ENCODE peak calls at places on chromosomes 11 and 22, in ten cellular contexts. A is MM.1S, M is PC-3, B is neuronal stem cell, F is endodermal cell, J is neural progenitor cell, T is fibroblast of lung, Z is astrocyte, K is IMR-90, R is colonic mucosa. Y is an unnamed sample. For H3K4me1, the result is how much of the 10 kb centered on the place peaks cover.

GRCh38 chr11:125287467-125288232 is 123.1 kb downstream of the PKNOX2 start:
- DNase-seq in A (no peak), M (no peak), B (no peak), F (peak), J (peak), T (peak), Z (peak), K (peak), R (no peak), Y (no peak)

GRCh38 chr11:7869467-7869866 is 61.6 kb downstream of the OR10A6 start:
- DNase-seq in A (no peak), M (no peak), B (no peak), F (no peak), J (no peak), T (peak), Z (peak), K (no peak), R (no peak), Y (peak)

GRCh38 chr11:61004037-61004641 is 32.7 kb downstream of the CD6 start:
- DNase-seq in A (no peak), M (no peak), B (no peak), F (no peak), J (no peak), T (peak), Z (peak), K (peak), R (no peak), Y (peak)

GRCh38 chr11:125553357-125553756 is 15.9 kb upstream of the EI24 start:
- DNase-seq in A (no peak), M (no peak), B (no peak), F (no peak), J (no peak), T (no peak), Z (no peak), K (no peak), R (no peak), Y (no peak)

GRCh38 chr11:67468056-67468455 is 995 bp downstream of the TMEM134 start:
- DNase-seq in A (no peak), M (peak), B (no peak), F (no peak), J (no peak), T (no peak), Z (peak), K (no peak), R (peak), Y (peak)

GRCh38 chr11:122398167-122398566 is 257.4 kb upstream of the UBASH3B start:
- DNase-seq in A (no peak), M (no peak), B (no peak), F (no peak), J (no peak), T (peak), Z (peak), K (peak), R (no peak), Y (peak)

GRCh38 chr22:37633082-37633692 is 6.3 kb upstream of the SH3BP1 start:
- DNase-seq in A (no peak), M (no peak), B (no peak), F (no peak), J (no peak), T (no peak), Z (no peak), K (no peak), R (no peak), Y (no peak)

GRCh38 chr11:113534625-113535024 is 59.4 kb upstream of the DRD2 start:
- DNase-seq in A (no peak), M (no peak), B (no peak), F (no peak), J (no peak), T (no peak), Z (no peak), K (no peak), R (no peak), Y (no peak)

GRCh38 chr11:35126000-35126878 is 12.7 kb upstream of the CD44 start:
- DNase-seq in A (peak), M (no peak), B (no peak), F (no peak), J (no peak), T (no peak), Z (no peak), K (no peak), R (no peak), Y (no peak)

DNA sequence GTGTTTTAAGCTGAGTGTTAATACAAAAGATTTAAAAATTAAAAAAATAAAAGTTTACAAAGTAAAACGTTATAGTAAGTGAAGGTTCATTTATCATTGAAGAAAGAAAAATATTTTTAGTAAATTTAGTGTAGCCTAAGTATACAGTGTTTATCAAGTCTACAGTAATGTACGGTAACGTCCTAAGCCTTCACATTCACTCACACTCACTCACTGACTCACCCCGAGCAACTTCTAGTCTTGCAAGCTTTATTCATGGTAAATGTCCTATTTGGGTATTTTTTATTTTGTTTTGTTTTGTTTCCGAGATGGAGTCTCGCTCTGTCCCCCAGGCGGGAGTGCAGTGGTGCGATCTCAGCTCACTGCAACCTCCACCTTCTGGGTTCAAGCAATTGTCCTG is 8.8 kb downstream of the CASTOR1 start:
- DNase-seq in A (no peak), M (no peak), B (no peak), F (no peak), J (no peak), T (peak), Z (no peak), K (peak), R (no peak), Y (no peak)
- H3K9ac ChIP-seq in A (no peak), M (no peak), B (no peak), F (no peak), J (no peak), T (no peak), Z (no peak), K (no peak), R (no peak), Y (no peak)

DNA sequence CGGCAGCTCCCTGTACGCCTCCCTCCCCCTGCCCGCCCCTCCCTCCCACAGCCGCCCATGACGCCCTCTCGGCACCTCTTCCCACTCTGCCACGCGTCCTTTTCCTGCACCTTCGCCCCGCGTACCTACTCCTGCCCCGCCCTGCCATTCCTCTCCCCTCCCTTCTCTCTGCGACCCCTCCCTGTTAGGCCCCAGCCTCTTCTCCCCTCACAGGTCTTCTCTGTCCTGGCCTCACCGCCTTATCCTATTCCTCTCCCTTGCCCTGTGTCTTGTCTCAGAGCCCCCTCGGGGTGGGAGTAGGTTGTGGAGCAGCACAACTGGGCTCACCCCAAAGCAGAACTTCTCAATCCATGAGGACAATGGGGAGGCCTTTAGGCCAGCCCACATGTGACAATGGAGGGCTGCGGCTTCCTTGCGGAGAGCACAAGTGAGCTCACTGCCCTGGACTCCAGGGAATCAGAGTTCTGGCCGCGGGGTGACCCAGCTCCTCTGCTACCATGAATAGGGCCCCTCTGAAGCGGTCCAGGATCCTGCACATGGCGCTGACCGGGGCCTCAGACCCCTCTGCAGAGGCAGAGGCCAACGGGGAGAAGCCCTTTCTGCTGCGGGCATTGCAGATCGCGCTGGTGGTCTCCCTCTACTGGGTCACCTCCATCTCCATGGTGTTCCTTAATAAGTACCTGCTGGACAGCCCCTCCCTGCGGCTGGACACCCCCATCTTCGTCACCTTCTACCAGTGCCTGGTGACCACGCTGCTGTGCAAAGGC is 539 bp downstream of the SLC35C1 start:
- DNase-seq in A (no peak), M (peak), B (peak), F (peak), J (peak), T (peak), Z (peak), K (peak), R (no peak), Y (peak)
- H3K4me1 ChIP-seq in A (under half), M (under half), B (under half), F (under half), J (under half), T (under half), Z (under half), K (under half), R (under half), Y (under half)

GRCh38 chr11:65577756-65578109 is 1.9 kb downstream of the EHBP1L1 start:
- DNase-seq in A (no peak), M (no peak), B (no peak), F (no peak), J (no peak), T (no peak), Z (no peak), K (no peak), R (no peak), Y (no peak)
- H3K4me3 ChIP-seq in A (peak), M (peak), B (no peak), F (no peak), J (no peak), T (no peak), Z (peak), K (no peak), R (peak), Y (peak)

GRCh38 chr11:72683782-72684200 is 9.6 kb upstream of the PDE2A start:
- DNase-seq in A (no peak), M (peak), B (peak), F (peak), J (peak), T (peak), Z (no peak), K (peak), R (peak), Y (peak)
- H3K9ac ChIP-seq in A (no peak), M (no peak), B (no peak), F (no peak), J (no peak), T (no peak), Z (no peak), K (no peak), R (no peak), Y (no peak)

GRCh38 chr11:14334893-14335292 is 24.1 kb downstream of the RRAS2 start:
- DNase-seq in A (no peak), M (no peak), B (no peak), F (no peak), J (no peak), T (no peak), Z (no peak), K (no peak), R (no peak), Y (no peak)
- H3K4me1 ChIP-seq in A (under half), M (under half), B (under half), F (under half), J (under half), T (under half), Z (under half), K (under half), R (under half), Y (under half)

GRCh38 chr22:30223303-30223702 is 23.3 kb downstream of the LIF start:
- DNase-seq in A (no peak), M (no peak), B (no peak), F (no peak), J (no peak), T (no peak), Z (no peak), K (no peak), R (no peak), Y (no peak)

GRCh38 chr22:30224161-30224857 is 22.2 kb downstream of the LIF start:
- DNase-seq in A (peak), M (peak), B (no peak), F (no peak), J (no peak), T (no peak), Z (peak), K (no peak), R (no peak), Y (peak)

GRCh38 chr22:30220338-30221009 is 26.1 kb downstream of the LIF start:
- DNase-seq in A (peak), M (no peak), B (no peak), F (no peak), J (no peak), T (no peak), Z (no peak), K (no peak), R (no peak), Y (no peak)

GRCh38 chr22:30221121-30221992 is 25.2 kb downstream of the LIF start:
- DNase-seq in A (peak), M (no peak), B (no peak), F (no peak), J (no peak), T (no peak), Z (no peak), K (no peak), R (no peak), Y (no peak)

DNA sequence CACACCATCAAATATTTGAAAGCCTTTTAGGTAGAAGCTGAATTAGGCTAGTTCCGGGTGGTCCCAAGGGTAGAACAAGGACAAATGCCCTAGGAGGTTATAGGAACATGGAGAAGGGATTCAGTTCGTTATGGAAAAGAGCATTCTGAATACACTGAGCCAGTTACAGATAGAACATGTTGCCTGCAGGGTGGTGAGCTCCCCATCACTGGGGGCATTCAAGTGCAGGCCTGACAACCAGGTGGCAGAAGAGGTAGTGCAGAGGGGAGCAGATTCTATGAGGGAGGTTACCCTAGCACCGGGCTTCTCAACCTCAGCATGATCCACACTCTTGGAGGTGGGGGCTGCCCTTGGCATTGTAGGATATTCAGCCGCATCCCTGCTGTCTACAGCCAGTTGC is 24.2 kb downstream of the LIF start:
- DNase-seq in A (no peak), M (no peak), B (no peak), F (no peak), J (no peak), T (no peak), Z (no peak), K (no peak), R (no peak), Y (no peak)
- H3K4me3 ChIP-seq in A (no peak), M (no peak), B (no peak), F (no peak), J (no peak), T (no peak), Z (no peak), K (no peak), R (no peak), Y (no peak)

GRCh38 chr11:6655020-6655789 is 404 bp downstream of the DCHS1 start:
- DNase-seq in A (no peak), M (no peak), B (no peak), F (peak), J (peak), T (no peak), Z (no peak), K (no peak), R (no peak), Y (peak)

GRCh38 chr11:6655790-6656580 is at the start of gene DCHS1:
- DNase-seq in A (no peak), M (no peak), B (no peak), F (peak), J (peak), T (no peak), Z (no peak), K (no peak), R (no peak), Y (peak)

GRCh38 chr11:6656936-6657335 is 1.3 kb upstream of the DCHS1 start:
- DNase-seq in A (no peak), M (no peak), B (no peak), F (no peak), J (no peak), T (no peak), Z (no peak), K (no peak), R (no peak), Y (peak)

GRCh38 chr11:6657346-6657745 is 1.7 kb upstream of the DCHS1 start:
- DNase-seq in A (no peak), M (no peak), B (no peak), F (no peak), J (no peak), T (peak), Z (no peak), K (peak), R (no peak), Y (peak)

DNA sequence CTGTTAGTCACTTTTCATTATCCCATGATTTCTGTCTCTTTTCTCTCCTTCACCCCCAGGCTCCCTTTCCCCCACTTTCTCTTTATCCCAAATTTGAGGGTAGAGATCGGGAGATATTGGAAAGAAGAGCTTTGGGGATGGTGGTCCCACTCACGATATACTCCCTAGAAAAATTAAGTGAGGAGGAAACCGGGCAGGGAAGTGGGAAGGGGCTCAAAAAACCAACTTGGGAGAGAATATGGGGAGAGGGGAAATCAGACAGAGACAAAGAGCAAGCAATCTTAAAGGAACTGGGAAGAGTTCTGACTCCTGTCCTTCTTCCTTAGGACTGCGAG is 939 bp upstream of the DCHS1 start:
- DNase-seq in A (no peak), M (no peak), B (no peak), F (no peak), J (no peak), T (no peak), Z (no peak), K (no peak), R (no peak), Y (no peak)
- H3K9ac ChIP-seq in A (no peak), M (no peak), B (no peak), F (peak), J (no peak), T (no peak), Z (peak), K (peak), R (no peak), Y (no peak)

GRCh38 chr22:25797891-25798290 is 55.9 kb downstream of the MYO18B start:
- DNase-seq in A (no peak), M (no peak), B (no peak), F (no peak), J (no peak), T (no peak), Z (no peak), K (no peak), R (no peak), Y (no peak)
- H3K4me1 ChIP-seq in A (under half), M (under half), B (under half), F (under half), J (under half), T (under half), Z (under half), K (under half), R (under half), Y (under half)

GRCh38 chr11:118838905-118839553 is 44.7 kb upstream of the CXCR5 start:
- DNase-seq in A (peak), M (no peak), B (no peak), F (no peak), J (no peak), T (no peak), Z (no peak), K (no peak), R (no peak), Y (no peak)

DNA sequence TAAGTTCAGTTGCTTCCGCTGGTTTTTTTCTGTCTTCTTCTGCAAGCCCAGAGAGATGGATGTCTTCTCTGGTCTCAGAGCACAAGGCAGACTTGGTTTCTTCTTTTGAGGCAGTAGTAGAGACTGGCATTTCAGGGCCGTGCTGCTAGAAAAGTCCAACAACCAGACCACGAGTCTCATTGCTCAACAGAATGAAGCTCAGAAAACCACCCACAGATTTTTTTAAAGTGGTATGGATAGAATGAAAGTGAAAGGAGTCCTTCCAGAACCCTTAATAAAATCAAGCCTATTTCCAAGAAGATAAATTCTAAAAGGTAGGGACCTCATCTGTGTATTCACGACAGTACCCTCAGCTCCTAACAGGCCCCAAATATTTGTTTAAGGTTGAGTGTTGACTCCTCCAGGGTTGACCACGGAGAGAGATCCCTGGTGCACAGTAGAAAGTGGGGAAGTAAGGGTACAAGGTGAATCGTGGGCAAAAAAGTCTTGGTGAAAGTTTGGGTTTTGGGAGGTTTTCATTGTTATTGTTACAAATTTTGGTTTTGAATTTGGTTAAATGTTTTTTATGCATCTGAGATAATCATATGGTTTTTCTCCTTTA is 43.6 kb upstream of the DDX6 start:
- DNase-seq in A (peak), M (no peak), B (no peak), F (no peak), J (no peak), T (peak), Z (no peak), K (peak), R (no peak), Y (peak)
- H3K4me3 ChIP-seq in A (no peak), M (no peak), B (no peak), F (no peak), J (no peak), T (no peak), Z (no peak), K (no peak), R (no peak), Y (peak)

Y was measured in adipocyte.